ENCODE peak calls at places on chromosomes 3 and 15, in nine cellular contexts. F, T, W, E, R, Q, U, V and Z are unnamed samples. For H3K36me3, the result is how much of the 10 kb centered on the place peaks cover.

GRCh38 chr15:85318048-85318731 is 62.2 kb upstream of the AKAP13 start:
- DNase-seq in F (peak), T (no peak), W (no peak), E (peak), R (no peak), Q (no peak), U (no peak), V (peak), Z (no peak)

GRCh38 chr3:67495751-67496150 is 158.7 kb downstream of the SUCLG2 start:
- DNase-seq in F (no peak), T (no peak), W (no peak), E (no peak), R (no peak), Q (no peak), U (no peak), V (no peak), Z (no peak)

GRCh38 chr15:90097475-90097874 is 4.8 kb downstream of the IDH2 start:
- DNase-seq in F (peak), T (peak), W (no peak), E (peak), R (no peak), Q (peak), U (peak), V (no peak), Z (no peak)

GRCh38 chr3:20539666-20540460 is 353.9 kb upstream of the SGO1 start:
- DNase-seq in F (no peak), T (no peak), W (no peak), E (no peak), R (no peak), Q (no peak), U (no peak), V (no peak), Z (no peak)

GRCh38 chr3:71127463-71128243 is 455.9 kb downstream of the FOXP1 start:
- DNase-seq in F (peak), T (no peak), W (peak), E (peak), R (no peak), Q (peak), U (no peak), V (peak), Z (no peak)

GRCh38 chr3:194686816-194687637 is 1.3 kb downstream of the FAM43A start:
- DNase-seq in F (peak), T (peak), W (peak), E (peak), R (peak), Q (peak), U (no peak), V (no peak), Z (peak)

GRCh38 chr3:45381168-45381852 is 7.1 kb upstream of the LARS2 start:
- DNase-seq in F (no peak), T (no peak), W (peak), E (no peak), R (no peak), Q (no peak), U (no peak), V (peak), Z (no peak)

GRCh38 chr3:140627756-140628155 is 50.1 kb upstream of the TRIM42 start:
- DNase-seq in F (no peak), T (no peak), W (no peak), E (no peak), R (no peak), Q (no peak), U (no peak), V (no peak), Z (no peak)

GRCh38 chr3:155018621-155019330 is 61.3 kb upstream of the MME start:
- DNase-seq in F (no peak), T (no peak), W (no peak), E (peak), R (no peak), Q (no peak), U (no peak), V (no peak), Z (no peak)

GRCh38 chr15:52790166-52790708 is at the start of gene ONECUT1:
- DNase-seq in F (no peak), T (no peak), W (peak), E (peak), R (peak), Q (no peak), U (peak), V (no peak), Z (peak)

GRCh38 chr15:85125056-85125661 is 143.5 kb downstream of the PDE8A start:
- DNase-seq in F (no peak), T (no peak), W (no peak), E (no peak), R (no peak), Q (no peak), U (no peak), V (peak), Z (no peak)

GRCh38 chr3:186932281-186933181 is 2.2 kb downstream of the ST6GAL1 start:
- DNase-seq in F (no peak), T (no peak), W (no peak), E (no peak), R (no peak), Q (no peak), U (no peak), V (no peak), Z (no peak)

GRCh38 chr3:54951405-54951804 is 23.5 kb upstream of the LRTM1 start:
- DNase-seq in F (no peak), T (peak), W (peak), E (peak), R (peak), Q (no peak), U (no peak), V (peak), Z (peak)

GRCh38 chr3:99674086-99674789 is 35.8 kb downstream of the COL8A1 start:
- DNase-seq in F (no peak), T (no peak), W (no peak), E (no peak), R (no peak), Q (no peak), U (no peak), V (peak), Z (no peak)

GRCh38 chr3:163422671-163423070 is 1655.6 kb downstream of the SI start:
- DNase-seq in F (no peak), T (no peak), W (no peak), E (no peak), R (no peak), Q (no peak), U (no peak), V (no peak), Z (no peak)

GRCh38 chr15:51371271-51371670 is 29.8 kb downstream of the GLDN start:
- DNase-seq in F (no peak), T (no peak), W (no peak), E (no peak), R (no peak), Q (no peak), U (no peak), V (no peak), Z (no peak)

GRCh38 chr3:45207471-45207870 is 18.6 kb downstream of the TMEM158 start:
- DNase-seq in F (no peak), T (no peak), W (no peak), E (no peak), R (no peak), Q (no peak), U (no peak), V (no peak), Z (no peak)

GRCh38 chr3:56321892-56322291 is 146.4 kb downstream of the ERC2 start:
- DNase-seq in F (no peak), T (no peak), W (no peak), E (peak), R (no peak), Q (no peak), U (no peak), V (no peak), Z (no peak)

GRCh38 chr3:190322604-190323240 is 476 bp upstream of the CLDN1 start:
- DNase-seq in F (no peak), T (no peak), W (no peak), E (no peak), R (peak), Q (peak), U (no peak), V (peak), Z (no peak)

GRCh38 chr3:101212740-101213139 is 107.6 kb downstream of the IMPG2 start:
- DNase-seq in F (no peak), T (no peak), W (no peak), E (no peak), R (no peak), Q (no peak), U (no peak), V (no peak), Z (no peak)

GRCh38 chr15:88708256-88709054 is 69.6 kb downstream of the ISG20 start:
- DNase-seq in F (no peak), T (no peak), W (no peak), E (no peak), R (no peak), Q (no peak), U (no peak), V (peak), Z (no peak)

GRCh38 chr15:57548325-57548724 is 43.4 kb upstream of the MYZAP start:
- DNase-seq in F (no peak), T (no peak), W (no peak), E (no peak), R (no peak), Q (no peak), U (no peak), V (no peak), Z (no peak)

GRCh38 chr3:197139586-197139985 is 110.0 kb upstream of the MELTF start:
- DNase-seq in F (no peak), T (no peak), W (no peak), E (no peak), R (no peak), Q (no peak), U (no peak), V (no peak), Z (no peak)
- H3K36me3 ChIP-seq in F (half or more), T (under half), W (under half), E (half or more), R (under half), Q (under half), U (under half), V (half or more), Z (under half)

GRCh38 chr3:197590313-197590962 is 34.7 kb upstream of the BDH1 start:
- DNase-seq in F (no peak), T (no peak), W (no peak), E (no peak), R (no peak), Q (no peak), U (no peak), V (no peak), Z (no peak)
- H3K27ac ChIP-seq in F (no peak), T (no peak), W (no peak), E (no peak), R (no peak), Q (no peak), U (no peak), V (no peak), Z (peak)

GRCh38 chr3:126985143-126985985 is 2.4 kb downstream of the PLXNA1 start:
- DNase-seq in F (no peak), T (no peak), W (peak), E (no peak), R (no peak), Q (no peak), U (no peak), V (no peak), Z (no peak)
- H3K36me3 ChIP-seq in F (under half), T (under half), W (under half), E (under half), R (under half), Q (under half), U (under half), V (under half), Z (under half)

GRCh38 chr15:99565031-99565280 is 828 bp upstream of the MEF2A start:
- DNase-seq in F (no peak), T (no peak), W (no peak), E (no peak), R (no peak), Q (no peak), U (no peak), V (no peak), Z (no peak)

GRCh38 chr15:99565281-99566156 is at the start of gene MEF2A:
- DNase-seq in F (peak), T (peak), W (peak), E (peak), R (peak), Q (peak), U (peak), V (peak), Z (peak)

GRCh38 chr15:99566157-99566900 is 545 bp downstream of the MEF2A start:
- DNase-seq in F (no peak), T (peak), W (peak), E (peak), R (peak), Q (peak), U (peak), V (no peak), Z (peak)

GRCh38 chr15:99562238-99562637 is 3.5 kb upstream of the MEF2A start:
- DNase-seq in F (no peak), T (no peak), W (no peak), E (no peak), R (no peak), Q (no peak), U (no peak), V (no peak), Z (no peak)

GRCh38 chr15:99564221-99565030 is 1.4 kb upstream of the MEF2A start:
- DNase-seq in F (peak), T (peak), W (peak), E (peak), R (no peak), Q (peak), U (no peak), V (no peak), Z (no peak)
- H3K27ac ChIP-seq in F (peak), T (peak), W (peak), E (no peak), R (peak), Q (no peak), U (peak), V (no peak), Z (peak)

GRCh38 chr15:59166601-59167265 is 39.9 kb upstream of the LDHAL6B start:
- DNase-seq in F (no peak), T (no peak), W (no peak), E (no peak), R (no peak), Q (no peak), U (no peak), V (no peak), Z (no peak)
- H3K36me3 ChIP-seq in F (under half), T (under half), W (under half), E (under half), R (under half), Q (under half), U (under half), V (under half), Z (under half)